ENCODE peak calls at places on chromosomes 7 and 10, in four cellular contexts. One of them, this sample, is unnamed.

GRCh38 chr10:48604408-48605263 is at the start of gene ARHGAP22:
- DNase-seq in mammary epithelial cell: peak
- DNase-seq in GM23248: peak
- DNase-seq in fibroblast of lung: peak
- DNase-seq in this sample: no peak

GRCh38 chr10:72273410-72274212 is at the start of gene DDIT4:
- DNase-seq in fibroblast of lung: peak
- DNase-seq in mammary epithelial cell: peak
- DNase-seq in GM23248: peak
- DNase-seq in this sample: peak

GRCh38 chr7:2843191-2843685 is 870 bp downstream of the GNA12 start:
- DNase-seq in mammary epithelial cell: no peak
- DNase-seq in fibroblast of lung: no peak
- DNase-seq in GM23248: peak
- DNase-seq in this sample: no peak

GRCh38 chr7:136971776-136972175 is 103.3 kb downstream of the CHRM2 start:
- DNase-seq in mammary epithelial cell: no peak
- DNase-seq in GM23248: no peak
- DNase-seq in fibroblast of lung: no peak
- DNase-seq in this sample: no peak

GRCh38 chr7:120729300-120729699 is 128.6 kb downstream of the TSPAN12 start:
- DNase-seq in GM23248: peak
- DNase-seq in fibroblast of lung: peak
- DNase-seq in mammary epithelial cell: no peak
- DNase-seq in this sample: no peak

GRCh38 chr10:101903827-101904520 is 60.4 kb upstream of the KCNIP2 start:
- DNase-seq in mammary epithelial cell: no peak
- DNase-seq in GM23248: no peak
- DNase-seq in fibroblast of lung: no peak
- DNase-seq in this sample: no peak

GRCh38 chr10:27328946-27329345 is 88.3 kb upstream of the ACBD5 start:
- DNase-seq in fibroblast of lung: no peak
- DNase-seq in GM23248: no peak
- DNase-seq in mammary epithelial cell: no peak
- DNase-seq in this sample: no peak

GRCh38 chr10:80518143-80518806 is 19.4 kb upstream of the SH2D4B start:
- DNase-seq in mammary epithelial cell: no peak
- DNase-seq in fibroblast of lung: no peak
- DNase-seq in GM23248: no peak
- DNase-seq in this sample: no peak

GRCh38 chr10:44513592-44513991 is 128.7 kb upstream of the CXCL12 start:
- DNase-seq in GM23248: peak
- DNase-seq in fibroblast of lung: peak
- DNase-seq in mammary epithelial cell: no peak
- DNase-seq in this sample: no peak

GRCh38 chr7:391961-392524 is 102.1 kb downstream of the FOXL3 start:
- DNase-seq in GM23248: no peak
- DNase-seq in fibroblast of lung: no peak
- DNase-seq in mammary epithelial cell: no peak
- DNase-seq in this sample: no peak

GRCh38 chr7:138565451-138566114 is 105.5 kb downstream of the TRIM24 start:
- DNase-seq in mammary epithelial cell: peak
- DNase-seq in GM23248: peak
- DNase-seq in fibroblast of lung: peak
- DNase-seq in this sample: no peak

GRCh38 chr10:1172256-1172975 is 116.2 kb downstream of the WDR37 start:
- DNase-seq in GM23248: no peak
- DNase-seq in fibroblast of lung: no peak
- DNase-seq in mammary epithelial cell: no peak
- DNase-seq in this sample: no peak

GRCh38 chr10:59817806-59818205 is 64.6 kb upstream of the MRLN start:
- DNase-seq in mammary epithelial cell: no peak
- DNase-seq in fibroblast of lung: peak
- DNase-seq in GM23248: peak
- DNase-seq in this sample: no peak

GRCh38 chr10:77319557-77319956 is 318.1 kb downstream of the KCNMA1 start:
- DNase-seq in fibroblast of lung: peak
- DNase-seq in mammary epithelial cell: no peak
- DNase-seq in GM23248: no peak
- DNase-seq in this sample: no peak

GRCh38 chr7:30464231-30464660 is 14.3 kb downstream of the NOD1 start:
- DNase-seq in GM23248: peak
- DNase-seq in mammary epithelial cell: no peak
- DNase-seq in fibroblast of lung: peak
- DNase-seq in this sample: no peak

GRCh38 chr10:127153166-127153565 is 43.2 kb downstream of the INSYN2A start:
- DNase-seq in GM23248: no peak
- DNase-seq in mammary epithelial cell: no peak
- DNase-seq in fibroblast of lung: peak
- DNase-seq in this sample: no peak

GRCh38 chr10:62885656-62886461 is 69.7 kb upstream of the EGR2 start:
- DNase-seq in fibroblast of lung: peak
- DNase-seq in mammary epithelial cell: peak
- DNase-seq in GM23248: peak
- DNase-seq in this sample: no peak

GRCh38 chr7:135179321-135179925 is 8.9 kb upstream of the CYREN start:
- DNase-seq in fibroblast of lung: no peak
- DNase-seq in mammary epithelial cell: no peak
- DNase-seq in GM23248: no peak
- DNase-seq in this sample: no peak

GRCh38 chr10:77836299-77836820 is 90.2 kb downstream of the DLG5 start:
- DNase-seq in mammary epithelial cell: peak
- DNase-seq in GM23248: peak
- DNase-seq in fibroblast of lung: no peak
- DNase-seq in this sample: no peak

GRCh38 chr7:47647213-47647985 is 65.5 kb upstream of the TNS3 start:
- DNase-seq in fibroblast of lung: no peak
- DNase-seq in GM23248: no peak
- DNase-seq in mammary epithelial cell: no peak
- DNase-seq in this sample: no peak

GRCh38 chr7:120805636-120806388 is 52.1 kb downstream of the TSPAN12 start:
- DNase-seq in mammary epithelial cell: peak
- DNase-seq in fibroblast of lung: peak
- DNase-seq in GM23248: peak
- DNase-seq in this sample: no peak

GRCh38 chr10:132019366-132019765 is 37.6 kb upstream of the BNIP3 start:
- DNase-seq in fibroblast of lung: no peak
- DNase-seq in GM23248: no peak
- DNase-seq in mammary epithelial cell: no peak
- DNase-seq in this sample: no peak

GRCh38 chr7:146366938-146367337 is 250.3 kb downstream of the CNTNAP2 start:
- DNase-seq in GM23248: peak
- DNase-seq in fibroblast of lung: peak
- DNase-seq in mammary epithelial cell: peak
- DNase-seq in this sample: no peak

GRCh38 chr7:39691821-39692220 is 68.4 kb downstream of the RALA start:
- DNase-seq in fibroblast of lung: peak
- DNase-seq in mammary epithelial cell: peak
- DNase-seq in GM23248: peak
- DNase-seq in this sample: no peak

GRCh38 chr7:32092346-32092745 is 22.1 kb upstream of the PDE1C start:
- DNase-seq in GM23248: peak
- DNase-seq in fibroblast of lung: no peak
- DNase-seq in mammary epithelial cell: no peak
- DNase-seq in this sample: no peak

DNA sequence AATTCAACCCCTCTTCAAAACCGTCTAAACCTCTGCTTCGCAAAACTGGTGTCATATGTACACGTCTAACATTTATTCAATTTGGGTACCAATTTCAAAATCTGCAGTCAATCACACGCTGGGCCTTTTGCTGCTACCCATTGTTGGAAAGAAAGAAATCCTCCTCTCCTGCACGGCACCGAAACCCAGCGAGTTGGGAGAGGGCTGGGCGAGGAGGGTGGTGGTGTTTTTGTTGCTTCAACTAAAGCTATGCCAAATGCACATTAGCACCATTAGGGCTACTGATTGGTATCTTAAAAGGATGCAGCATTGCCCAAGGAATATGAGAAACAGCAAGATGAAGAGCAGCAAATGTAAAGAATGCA is 7.8 kb downstream of the EBF3 start:
- DNase-seq in GM23248: no peak
- DNase-seq in fibroblast of lung: no peak
- DNase-seq in mammary epithelial cell: no peak
- DNase-seq in this sample: no peak
- TF ChIP-seq EZH2 in GM23248: no peak
- TF ChIP-seq EZH2 in fibroblast of lung: no peak
- TF ChIP-seq EZH2 in mammary epithelial cell: no peak
- TF ChIP-seq EZH2 in this sample: no peak

DNA sequence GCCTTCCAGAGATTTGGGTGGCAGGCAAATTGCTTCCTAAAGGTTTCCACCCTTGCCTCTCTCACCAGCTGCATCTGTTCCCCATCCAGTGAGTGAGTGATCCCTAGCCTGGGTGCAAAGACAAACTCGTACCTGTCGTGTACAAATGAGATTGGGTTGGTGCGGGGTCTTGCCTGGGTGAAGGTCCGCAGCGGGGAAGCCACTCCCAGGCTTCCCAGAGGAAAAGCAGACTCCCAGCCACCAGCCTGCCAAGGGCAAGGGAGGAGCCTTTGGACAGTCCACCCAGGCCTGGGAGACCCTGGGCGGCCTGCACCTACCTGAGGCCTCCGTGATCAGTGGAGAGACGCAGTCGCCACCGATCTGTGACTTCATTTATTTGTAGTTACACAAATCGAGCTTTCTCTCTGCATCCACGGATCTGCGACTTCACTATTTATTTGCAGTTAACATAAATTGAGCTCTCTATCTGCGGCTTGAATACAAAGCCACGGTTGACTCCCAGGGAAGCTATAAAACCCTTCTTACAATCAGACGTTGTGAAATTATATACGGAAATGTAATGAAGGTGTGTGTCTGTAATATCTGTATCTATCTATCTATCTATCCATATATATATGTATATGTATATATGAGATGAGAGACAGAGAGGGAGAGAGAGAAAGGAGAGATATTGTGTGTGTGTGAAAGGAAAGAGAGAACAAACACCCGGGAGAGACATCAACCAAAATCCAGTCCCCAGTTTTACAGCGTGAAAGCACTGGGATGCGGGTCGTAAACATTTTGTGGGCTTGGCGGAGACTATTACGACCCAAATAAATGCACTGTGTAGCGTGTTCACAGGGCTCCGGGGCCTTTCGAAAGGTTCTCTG is 3.0 kb upstream of the HOXA7 start:
- DNase-seq in GM23248: no peak
- DNase-seq in fibroblast of lung: no peak
- DNase-seq in mammary epithelial cell: peak
- DNase-seq in this sample: no peak
- TF ChIP-seq EZH2 in GM23248: no peak
- TF ChIP-seq EZH2 in fibroblast of lung: no peak
- TF ChIP-seq EZH2 in mammary epithelial cell: no peak
- TF ChIP-seq EZH2 in this sample: no peak

GRCh38 chr10:79358811-79359210 is 11.5 kb downstream of the PPIF start:
- DNase-seq in fibroblast of lung: no peak
- DNase-seq in GM23248: no peak
- DNase-seq in mammary epithelial cell: no peak
- DNase-seq in this sample: no peak

GRCh38 chr10:79361721-79362397 is 14.6 kb downstream of the PPIF start:
- DNase-seq in GM23248: no peak
- DNase-seq in fibroblast of lung: no peak
- DNase-seq in mammary epithelial cell: no peak
- DNase-seq in this sample: no peak

GRCh38 chr10:79359816-79360498 is 12.7 kb downstream of the PPIF start:
- DNase-seq in GM23248: no peak
- DNase-seq in fibroblast of lung: no peak
- DNase-seq in mammary epithelial cell: no peak
- DNase-seq in this sample: no peak

GRCh38 chr10:79357180-79357579 is 9.9 kb downstream of the PPIF start:
- DNase-seq in fibroblast of lung: no peak
- DNase-seq in GM23248: no peak
- DNase-seq in mammary epithelial cell: no peak
- DNase-seq in this sample: no peak

DNA sequence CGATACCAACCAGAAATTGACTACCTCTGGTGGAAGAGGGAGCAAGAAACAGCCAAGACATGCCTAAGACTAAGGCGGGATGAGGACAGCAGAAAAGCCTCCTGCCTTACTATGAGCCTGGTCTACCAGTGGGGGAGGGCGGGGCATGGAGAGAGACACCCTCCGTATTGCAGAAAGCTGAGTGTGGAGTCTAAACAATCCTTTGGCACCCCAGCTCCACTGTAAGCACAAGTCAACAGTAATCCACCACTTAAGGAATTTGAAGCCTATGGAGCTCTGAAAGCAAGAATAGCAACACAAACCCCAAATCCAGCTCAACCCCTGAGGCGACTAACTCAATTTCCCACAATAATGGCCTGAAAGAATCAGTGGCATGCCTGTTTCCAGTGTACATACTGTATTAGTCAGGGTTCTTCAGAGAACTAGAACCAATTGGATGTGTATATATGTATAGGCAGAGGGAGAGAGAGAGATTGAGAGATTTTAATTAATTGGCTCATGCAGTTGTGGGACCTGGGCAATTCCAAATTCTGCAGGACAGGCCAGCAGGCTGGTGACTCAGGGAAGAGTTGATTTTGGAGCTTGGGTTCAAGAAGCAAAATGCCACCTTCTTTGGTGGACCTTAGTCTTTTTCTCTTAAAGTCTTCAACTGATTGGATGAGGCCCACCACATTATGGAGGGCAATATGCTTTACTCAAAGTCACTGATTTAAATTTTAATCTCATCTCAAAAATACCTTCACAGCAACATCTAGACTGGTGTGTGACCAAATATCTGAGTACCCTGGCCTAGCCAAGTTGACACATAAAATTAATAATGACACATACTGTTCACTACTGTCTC is 13.5 kb downstream of the PPIF start:
- DNase-seq in GM23248: no peak
- DNase-seq in fibroblast of lung: no peak
- DNase-seq in mammary epithelial cell: no peak
- DNase-seq in this sample: no peak
- TF ChIP-seq EZH2 in GM23248: no peak
- TF ChIP-seq EZH2 in fibroblast of lung: no peak
- TF ChIP-seq EZH2 in mammary epithelial cell: no peak
- TF ChIP-seq EZH2 in this sample: no peak

DNA sequence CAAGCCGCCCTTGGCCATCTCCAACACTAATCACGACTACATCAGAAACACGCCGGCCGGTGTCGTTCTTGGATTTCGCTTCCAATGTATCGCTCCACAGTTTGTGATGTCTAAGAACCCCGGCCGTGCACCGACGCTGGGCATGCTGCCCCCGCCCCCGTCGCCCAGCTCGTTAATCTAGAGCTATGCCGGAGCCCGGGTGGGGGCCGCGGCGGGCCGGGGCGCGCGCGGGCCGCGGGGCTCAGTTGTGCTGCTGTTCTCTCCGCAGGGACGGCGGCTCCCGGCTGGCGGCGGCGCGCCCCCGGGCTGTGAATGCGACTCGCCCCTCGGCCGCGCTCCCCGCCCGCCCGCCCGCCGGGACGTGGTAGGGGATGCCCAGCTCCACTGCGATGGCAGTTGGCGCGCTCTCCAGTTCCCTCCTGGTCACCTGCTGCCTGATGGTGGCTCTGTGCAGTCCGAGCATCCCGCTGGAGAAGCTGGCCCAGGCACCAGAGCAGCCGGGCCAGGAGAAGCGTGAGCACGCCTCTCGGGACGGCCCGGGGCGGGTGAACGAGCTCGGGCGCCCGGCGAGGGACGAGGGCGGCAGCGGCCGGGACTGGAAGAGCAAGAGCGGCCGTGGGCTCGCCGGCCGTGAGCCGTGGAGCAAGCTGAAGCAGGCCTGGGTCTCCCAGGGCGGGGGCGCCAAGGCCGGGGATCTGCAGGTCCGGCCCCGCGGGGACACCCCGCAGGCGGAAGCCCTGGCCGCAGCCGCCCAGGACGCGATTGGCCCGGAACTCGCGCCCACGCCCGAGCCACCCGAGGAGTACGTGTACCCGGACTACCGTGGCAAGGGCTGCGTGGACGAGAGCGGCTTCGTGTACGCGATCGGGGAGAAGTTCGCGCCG is 1.9 kb downstream of the VWC2 start:
- DNase-seq in GM23248: peak
- DNase-seq in fibroblast of lung: no peak
- DNase-seq in mammary epithelial cell: no peak
- DNase-seq in this sample: no peak
- TF ChIP-seq EZH2 in GM23248: no peak
- TF ChIP-seq EZH2 in fibroblast of lung: no peak
- TF ChIP-seq EZH2 in mammary epithelial cell: no peak
- TF ChIP-seq EZH2 in this sample: peak